ENCODE peak calls at places on chromosomes 13 and 19, in four cellular contexts. K, L, M and N are unnamed samples.

GRCh38 chr19:40799558-40800338 is 757 bp downstream of the EGLN2 start:
- DNase-seq in K (no peak), L (no peak), M (peak), N (peak)

GRCh38 chr13:102854675-102855074 is 8.8 kb downstream of the ERCC5 start:
- DNase-seq in K (no peak), L (no peak), M (no peak), N (no peak)

GRCh38 chr13:35957174-35957867 is 173.9 kb downstream of the DCLK1 start:
- DNase-seq in K (no peak), L (no peak), M (no peak), N (no peak)

GRCh38 chr13:57003682-57004081 is 137.0 kb upstream of the PRR20A start:
- DNase-seq in K (no peak), L (no peak), M (no peak), N (no peak)

GRCh38 chr19:8335343-8336071 is 7.6 kb downstream of the KANK3 start:
- DNase-seq in K (no peak), L (no peak), M (no peak), N (peak)

GRCh38 chr19:58385313-58386165 is 1.5 kb upstream of the RPS5 start:
- DNase-seq in K (no peak), L (no peak), M (no peak), N (no peak)

GRCh38 chr13:47168086-47168485 is 271.2 kb upstream of the HTR2A start:
- DNase-seq in K (no peak), L (no peak), M (no peak), N (no peak)

GRCh38 chr19:8148410-8149231 is 771 bp downstream of the FBN3 start:
- DNase-seq in K (no peak), L (no peak), M (no peak), N (peak)

GRCh38 chr13:40116008-40116407 is 460.5 kb downstream of the COG6 start:
- DNase-seq in K (no peak), L (no peak), M (peak), N (no peak)

GRCh38 chr19:32662186-32662585 is 12.8 kb downstream of the ANKRD27 start:
- DNase-seq in K (no peak), L (no peak), M (no peak), N (no peak)

GRCh38 chr13:51151463-51151862 is 40.4 kb upstream of the C13orf42 start:
- DNase-seq in K (no peak), L (peak), M (no peak), N (no peak)

GRCh38 chr19:40920300-40921004 is 38.4 kb upstream of the CYP2A7 start:
- DNase-seq in K (no peak), L (no peak), M (no peak), N (no peak)

GRCh38 chr13:83940742-83941141 is 58.5 kb upstream of the SLITRK1 start:
- DNase-seq in K (no peak), L (no peak), M (no peak), N (no peak)

GRCh38 chr13:77859450-77859849 is 59.2 kb downstream of the EDNRB start:
- DNase-seq in K (no peak), L (no peak), M (no peak), N (no peak)

GRCh38 chr13:38348890-38349289 is 761 bp upstream of the UFM1 start:
- DNase-seq in K (no peak), L (no peak), M (no peak), N (no peak)

GRCh38 chr13:30395192-30396158 is 26.8 kb upstream of the UBE2L5 start:
- DNase-seq in K (peak), L (peak), M (peak), N (no peak)

GRCh38 chr19:31668916-31669315 is 319.7 kb upstream of the TSHZ3 start:
- DNase-seq in K (no peak), L (peak), M (no peak), N (no peak)

GRCh38 chr13:109971745-109972090 is 185.3 kb upstream of the IRS2 start:
- DNase-seq in K (no peak), L (no peak), M (no peak), N (no peak)

GRCh38 chr13:30810261-30810701 is 74.9 kb downstream of the ALOX5AP start:
- DNase-seq in K (no peak), L (no peak), M (no peak), N (no peak)

GRCh38 chr13:27919934-27920676 is at the start of gene PDX1:
- DNase-seq in K (no peak), L (no peak), M (peak), N (peak)

GRCh38 chr13:99307247-99307646 is at the start of gene GPR183:
- DNase-seq in K (no peak), L (no peak), M (no peak), N (no peak)

GRCh38 chr13:99310382-99311031 is 3.3 kb upstream of the GPR183 start:
- DNase-seq in K (no peak), L (no peak), M (no peak), N (no peak)

GRCh38 chr13:99308481-99309087 is 1.4 kb upstream of the GPR183 start:
- DNase-seq in K (no peak), L (no peak), M (no peak), N (no peak)

GRCh38 chr13:99305180-99305965 is 1.8 kb downstream of the GPR183 start:
- DNase-seq in K (no peak), L (no peak), M (no peak), N (no peak)

GRCh38 chr13:99307648-99308339 is 595 bp upstream of the GPR183 start:
- DNase-seq in K (peak), L (no peak), M (no peak), N (peak)
- H3K27ac ChIP-seq in K (no peak), L (peak), M (peak), N (peak)

GRCh38 chr13:32261567-32261966 is 53.6 kb downstream of the ZAR1L start:
- DNase-seq in K (no peak), L (no peak), M (peak), N (no peak)
- TF ChIP-seq POLR2AphosphoS5 in K (no peak), L (peak), M (peak), N (peak)

GRCh38 chr13:92806215-92806614 is 420.4 kb upstream of the GPC6 start:
- DNase-seq in K (no peak), L (no peak), M (no peak), N (no peak)
- H3K4me3 ChIP-seq in K (peak), L (peak), M (peak), N (peak)

DNA sequence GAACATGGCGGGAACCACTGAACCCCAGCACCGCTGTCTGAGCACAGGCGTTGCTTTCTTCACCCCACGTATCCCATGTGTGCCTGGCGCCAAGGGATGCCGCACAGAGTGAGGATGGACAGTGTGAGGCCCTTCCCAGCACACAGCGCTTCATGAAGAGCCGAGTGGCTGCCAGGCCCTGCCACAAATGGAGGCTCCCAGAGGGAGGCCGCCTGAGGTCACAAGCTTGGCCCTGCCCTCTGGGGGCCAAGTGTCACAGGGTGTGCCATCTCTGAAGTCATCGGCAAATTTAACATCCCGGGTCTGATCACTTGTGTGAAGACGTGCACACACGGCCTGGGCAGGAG is 24.4 kb downstream of the MPND start:
- DNase-seq in K (no peak), L (no peak), M (no peak), N (no peak)
- H3K27ac ChIP-seq in K (peak), L (peak), M (no peak), N (peak)

DNA sequence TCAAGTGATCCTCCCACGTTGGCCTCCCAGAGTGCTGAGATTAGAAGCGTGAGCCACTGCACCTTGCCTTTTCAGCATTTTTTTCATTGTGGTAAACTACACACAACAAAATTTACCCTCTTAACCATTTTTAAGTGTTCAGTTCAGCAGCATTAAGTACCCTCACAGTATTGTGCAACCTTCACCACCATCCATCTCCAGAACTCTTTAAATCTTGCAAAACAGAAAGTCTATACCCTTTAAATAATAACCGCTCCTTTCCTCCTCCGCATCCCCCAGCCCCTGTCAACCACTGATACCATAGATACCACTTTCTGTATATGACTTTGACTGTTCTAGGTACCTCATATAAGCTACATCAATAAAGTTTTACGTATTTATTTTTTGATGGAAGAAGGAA is 20.8 kb upstream of the CASP14 start:
- DNase-seq in K (no peak), L (no peak), M (no peak), N (no peak)
- TF ChIP-seq POLR2AphosphoS5 in K (no peak), L (no peak), M (no peak), N (no peak)

GRCh38 chr19:3606690-3607289 is at the start of gene TBXA2R:
- DNase-seq in K (no peak), L (no peak), M (peak), N (peak)
- H3K4me3 ChIP-seq in K (peak), L (peak), M (peak), N (peak)

GRCh38 chr13:73304442-73304841 is 245.6 kb downstream of the KLF5 start:
- DNase-seq in K (no peak), L (no peak), M (no peak), N (no peak)
- H3K27ac ChIP-seq in K (no peak), L (no peak), M (no peak), N (no peak)

GRCh38 chr19:50567052-50567841 is 988 bp downstream of the LRRC4B start:
- DNase-seq in K (no peak), L (no peak), M (no peak), N (no peak)
- TF ChIP-seq POLR2AphosphoS5 in K (no peak), L (no peak), M (no peak), N (no peak)

DNA sequence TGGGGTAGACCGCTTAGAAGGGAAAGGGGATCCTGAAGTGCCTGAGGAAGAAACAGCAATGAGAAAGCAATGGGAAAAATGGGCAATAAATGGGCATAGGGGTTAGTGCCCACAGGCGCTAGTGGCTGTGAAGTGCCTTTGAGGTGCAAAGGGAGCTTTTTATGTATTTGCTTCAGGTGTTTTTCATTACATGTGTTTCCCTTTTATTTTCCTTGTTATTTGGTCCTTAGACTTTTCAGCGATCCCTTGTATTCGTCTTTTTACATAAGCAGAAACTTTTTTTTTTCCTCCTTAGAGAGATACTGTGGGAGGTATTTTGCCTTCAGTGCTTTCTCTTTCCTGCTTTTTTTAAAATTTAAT is 19.6 kb downstream of the NFIX start:
- DNase-seq in K (no peak), L (no peak), M (no peak), N (no peak)
- H3K4me3 ChIP-seq in K (peak), L (peak), M (no peak), N (no peak)

DNA sequence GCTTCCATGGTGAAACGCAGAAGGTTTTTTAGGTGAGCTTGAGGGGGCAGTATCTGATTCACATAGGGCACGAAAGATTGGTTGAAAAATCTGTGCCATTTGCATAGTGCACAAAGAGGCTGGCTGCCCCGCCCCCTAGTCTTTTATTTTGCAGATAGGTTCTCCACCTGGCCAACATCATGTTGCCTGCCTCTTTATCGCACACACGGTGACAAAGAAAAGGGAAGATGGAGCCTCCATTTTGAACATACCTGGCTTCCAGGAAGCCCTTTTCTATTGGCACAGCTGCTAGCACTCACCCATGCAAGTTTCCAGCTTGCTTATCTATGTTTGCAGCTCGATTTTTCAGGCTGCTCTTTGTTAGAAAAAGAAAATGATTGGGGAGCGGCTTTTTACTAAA is 316.2 kb upstream of the KLHL1 start:
- DNase-seq in K (no peak), L (no peak), M (peak), N (no peak)
- H3K27ac ChIP-seq in K (no peak), L (no peak), M (no peak), N (no peak)